ENCODE peak calls at places on chromosome 1, in four cellular contexts. One of them, this sample, is unnamed.

GRCh38 chr1:168719306-168720111 is 9.5 kb downstream of the DPT start:
- DNase-seq in AG04450: no peak
- DNase-seq in ascending aorta: no peak
- DNase-seq in K562: no peak
- DNase-seq in this sample: no peak

GRCh38 chr1:38217316-38217715 is 170.7 kb upstream of the POU3F1 start:
- DNase-seq in AG04450: no peak
- DNase-seq in ascending aorta: no peak
- DNase-seq in K562: no peak
- DNase-seq in this sample: no peak

GRCh38 chr1:30088594-30089556 is 634.5 kb downstream of the MATN1 start:
- DNase-seq in AG04450: no peak
- DNase-seq in ascending aorta: no peak
- DNase-seq in K562: peak
- DNase-seq in this sample: no peak

GRCh38 chr1:6625579-6626149 is 996 bp downstream of the THAP3 start:
- DNase-seq in AG04450: no peak
- DNase-seq in ascending aorta: no peak
- DNase-seq in K562: peak
- DNase-seq in this sample: no peak

GRCh38 chr1:9714257-9714718 is 62.8 kb downstream of the PIK3CD start:
- DNase-seq in AG04450: no peak
- DNase-seq in ascending aorta: no peak
- DNase-seq in K562: peak
- DNase-seq in this sample: no peak

GRCh38 chr1:33599516-33600115 is 127.2 kb downstream of the ZSCAN20 start:
- DNase-seq in AG04450: no peak
- DNase-seq in ascending aorta: no peak
- DNase-seq in K562: no peak
- DNase-seq in this sample: no peak

GRCh38 chr1:155272466-155273133 is 704 bp downstream of the CLK2 start:
- DNase-seq in AG04450: no peak
- DNase-seq in ascending aorta: no peak
- DNase-seq in K562: no peak
- DNase-seq in this sample: no peak

GRCh38 chr1:174273766-174274165 is 114.4 kb downstream of the RABGAP1L start:
- DNase-seq in AG04450: no peak
- DNase-seq in ascending aorta: no peak
- DNase-seq in K562: no peak
- DNase-seq in this sample: no peak

GRCh38 chr1:8941906-8942305 is 3.8 kb upstream of the CA6 start:
- DNase-seq in AG04450: peak
- DNase-seq in ascending aorta: no peak
- DNase-seq in K562: no peak
- DNase-seq in this sample: no peak

GRCh38 chr1:217471403-217471802 is 159.5 kb downstream of the GPATCH2 start:
- DNase-seq in AG04450: no peak
- DNase-seq in ascending aorta: no peak
- DNase-seq in K562: no peak
- DNase-seq in this sample: no peak

GRCh38 chr1:6033986-6034749 is 11.5 kb upstream of the KCNAB2 start:
- DNase-seq in AG04450: no peak
- DNase-seq in ascending aorta: no peak
- DNase-seq in K562: peak
- DNase-seq in this sample: peak

DNA sequence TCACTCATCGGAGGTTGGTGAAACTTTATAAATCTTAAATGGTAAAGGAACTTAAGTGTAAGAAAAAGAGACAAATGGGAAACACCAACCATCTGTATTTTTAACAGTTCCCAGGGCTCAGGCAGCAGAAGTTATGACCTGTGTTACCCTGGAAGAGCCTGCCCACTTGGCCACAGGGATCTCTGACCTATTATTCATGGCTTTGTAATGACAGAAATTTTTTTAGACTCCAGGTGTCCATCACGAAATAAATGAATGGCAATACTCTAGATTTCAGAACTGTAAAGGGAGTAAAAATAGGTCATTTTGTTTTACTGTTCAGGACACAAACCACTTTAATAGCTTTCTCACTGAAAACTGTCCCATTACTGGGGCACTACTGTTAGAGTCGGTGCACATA is 389.8 kb downstream of the VAV3 start:
- DNase-seq in AG04450: no peak
- DNase-seq in ascending aorta: no peak
- DNase-seq in K562: no peak
- DNase-seq in this sample: no peak
- H3K27ac ChIP-seq in AG04450: no peak
- H3K27ac ChIP-seq in ascending aorta: no peak
- H3K27ac ChIP-seq in K562: no peak
- H3K27ac ChIP-seq in this sample: no peak

GRCh38 chr1:3411806-3412205 is 42.7 kb upstream of the ARHGEF16 start:
- DNase-seq in AG04450: no peak
- DNase-seq in ascending aorta: no peak
- DNase-seq in K562: no peak
- DNase-seq in this sample: no peak

GRCh38 chr1:3408751-3409266 is 45.7 kb upstream of the ARHGEF16 start:
- DNase-seq in AG04450: no peak
- DNase-seq in ascending aorta: no peak
- DNase-seq in K562: no peak
- DNase-seq in this sample: no peak

GRCh38 chr1:3412376-3412775 is 42.1 kb upstream of the ARHGEF16 start:
- DNase-seq in AG04450: no peak
- DNase-seq in ascending aorta: no peak
- DNase-seq in K562: no peak
- DNase-seq in this sample: no peak

GRCh38 chr1:3409737-3410434 is 44.6 kb upstream of the ARHGEF16 start:
- DNase-seq in AG04450: no peak
- DNase-seq in ascending aorta: peak
- DNase-seq in K562: no peak
- DNase-seq in this sample: peak

GRCh38 chr1:3410435-3410915 is 44.0 kb upstream of the ARHGEF16 start:
- DNase-seq in AG04450: no peak
- DNase-seq in ascending aorta: no peak
- DNase-seq in K562: no peak
- DNase-seq in this sample: no peak
- TF ChIP-seq CTCF in AG04450: no peak
- TF ChIP-seq CTCF in ascending aorta: no peak
- TF ChIP-seq CTCF in K562: no peak
- TF ChIP-seq CTCF in this sample: no peak

GRCh38 chr1:170664828-170665617 is 1.1 kb downstream of the PRRX1 start:
- DNase-seq in AG04450: no peak
- DNase-seq in ascending aorta: peak
- DNase-seq in K562: no peak
- DNase-seq in this sample: peak
- H3K27ac ChIP-seq in AG04450: peak
- H3K27ac ChIP-seq in ascending aorta: peak
- H3K27ac ChIP-seq in K562: no peak
- H3K27ac ChIP-seq in this sample: peak

GRCh38 chr1:117396074-117396473 is 28.8 kb downstream of the MAN1A2 start:
- DNase-seq in AG04450: no peak
- DNase-seq in ascending aorta: no peak
- DNase-seq in K562: no peak
- DNase-seq in this sample: no peak

GRCh38 chr1:117403597-117403996 is 36.3 kb downstream of the MAN1A2 start:
- DNase-seq in AG04450: no peak
- DNase-seq in ascending aorta: no peak
- DNase-seq in K562: no peak
- DNase-seq in this sample: no peak

GRCh38 chr1:117401761-117402160 is 34.5 kb downstream of the MAN1A2 start:
- DNase-seq in AG04450: no peak
- DNase-seq in ascending aorta: no peak
- DNase-seq in K562: no peak
- DNase-seq in this sample: no peak

GRCh38 chr1:117396636-117397035 is 29.4 kb downstream of the MAN1A2 start:
- DNase-seq in AG04450: no peak
- DNase-seq in ascending aorta: no peak
- DNase-seq in K562: no peak
- DNase-seq in this sample: no peak

DNA sequence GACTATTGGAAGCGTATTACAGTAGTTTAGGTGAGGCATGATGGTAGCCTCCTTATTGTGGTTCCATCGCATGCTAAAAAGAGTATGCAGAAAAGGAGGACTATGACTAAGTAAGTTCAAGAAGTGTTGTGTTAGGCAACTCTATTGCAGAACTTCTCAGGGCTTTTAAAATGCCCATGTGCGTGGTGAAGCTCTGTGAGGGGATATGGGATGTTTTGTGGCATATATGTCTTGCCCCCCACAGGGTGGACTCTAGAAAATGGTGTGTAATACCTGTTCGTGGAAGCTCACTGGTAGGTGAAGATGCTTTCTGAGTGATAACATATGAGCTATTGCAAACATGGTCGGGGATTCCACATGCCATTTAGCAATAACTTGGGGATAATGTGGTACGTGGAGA is 31.7 kb downstream of the MAN1A2 start:
- DNase-seq in AG04450: no peak
- DNase-seq in ascending aorta: no peak
- DNase-seq in K562: no peak
- DNase-seq in this sample: no peak
- TF ChIP-seq CTCF in AG04450: no peak
- TF ChIP-seq CTCF in ascending aorta: no peak
- TF ChIP-seq CTCF in K562: no peak
- TF ChIP-seq CTCF in this sample: no peak

GRCh38 chr1:12448746-12449177 is 169.2 kb downstream of the DHRS3 start:
- DNase-seq in AG04450: no peak
- DNase-seq in ascending aorta: no peak
- DNase-seq in K562: peak
- DNase-seq in this sample: no peak

GRCh38 chr1:12450090-12450764 is 167.8 kb downstream of the DHRS3 start:
- DNase-seq in AG04450: no peak
- DNase-seq in ascending aorta: no peak
- DNase-seq in K562: no peak
- DNase-seq in this sample: peak

GRCh38 chr1:12451560-12451900 is 166.5 kb downstream of the DHRS3 start:
- DNase-seq in AG04450: no peak
- DNase-seq in ascending aorta: no peak
- DNase-seq in K562: no peak
- DNase-seq in this sample: no peak

GRCh38 chr1:12452262-12452661 is 165.7 kb downstream of the DHRS3 start:
- DNase-seq in AG04450: no peak
- DNase-seq in ascending aorta: no peak
- DNase-seq in K562: no peak
- DNase-seq in this sample: no peak

DNA sequence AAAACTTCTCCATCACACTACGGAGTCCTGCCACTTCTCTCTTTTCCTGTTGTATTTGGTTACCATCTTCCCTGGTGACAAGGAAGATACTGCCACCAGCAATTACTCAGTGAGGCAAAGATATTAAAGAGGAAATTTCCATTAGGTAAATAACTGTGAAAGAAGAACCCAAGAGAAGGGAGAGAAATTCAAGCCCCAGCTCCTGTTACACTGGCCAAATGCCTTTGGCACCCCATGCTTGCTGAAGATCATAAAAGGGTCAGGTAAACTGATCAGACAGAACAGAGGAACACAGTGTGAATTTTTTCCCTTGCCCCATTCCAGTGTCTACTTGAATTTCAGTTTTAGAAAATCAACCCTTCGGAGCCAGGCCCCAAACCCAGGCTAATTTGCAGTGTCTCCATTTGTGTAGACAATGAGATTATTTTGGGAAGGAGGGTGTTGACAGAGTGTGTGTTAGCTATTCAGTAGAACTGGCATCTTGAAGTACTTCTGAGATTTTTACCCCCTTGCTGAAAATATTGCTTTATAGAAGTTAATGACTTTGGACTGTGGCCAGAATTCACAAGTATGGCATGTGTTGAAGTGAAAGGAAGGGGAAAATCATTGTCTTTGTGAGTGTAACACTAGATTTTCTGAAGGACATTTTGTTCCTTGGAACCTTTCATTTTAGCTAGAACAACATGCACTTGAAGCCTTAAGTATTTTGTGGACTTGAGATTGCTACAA is 167.0 kb downstream of the DHRS3 start:
- DNase-seq in AG04450: no peak
- DNase-seq in ascending aorta: no peak
- DNase-seq in K562: no peak
- DNase-seq in this sample: no peak
- H3K27ac ChIP-seq in AG04450: no peak
- H3K27ac ChIP-seq in ascending aorta: peak
- H3K27ac ChIP-seq in K562: peak
- H3K27ac ChIP-seq in this sample: peak

GRCh38 chr1:181023265-181024057 is 791 bp upstream of the STX6 start:
- DNase-seq in AG04450: no peak
- DNase-seq in ascending aorta: no peak
- DNase-seq in K562: no peak
- DNase-seq in this sample: no peak

GRCh38 chr1:181016563-181016962 is 6.1 kb downstream of the STX6 start:
- DNase-seq in AG04450: no peak
- DNase-seq in ascending aorta: no peak
- DNase-seq in K562: no peak
- DNase-seq in this sample: no peak

GRCh38 chr1:181021155-181021554 is 1.5 kb downstream of the STX6 start:
- DNase-seq in AG04450: no peak
- DNase-seq in ascending aorta: no peak
- DNase-seq in K562: no peak
- DNase-seq in this sample: no peak

GRCh38 chr1:181018901-181019681 is 3.6 kb downstream of the STX6 start:
- DNase-seq in AG04450: no peak
- DNase-seq in ascending aorta: no peak
- DNase-seq in K562: no peak
- DNase-seq in this sample: no peak

GRCh38 chr1:181021811-181022434 is 747 bp downstream of the STX6 start:
- DNase-seq in AG04450: peak
- DNase-seq in ascending aorta: peak
- DNase-seq in K562: peak
- DNase-seq in this sample: peak
- TF ChIP-seq CTCF in AG04450: no peak
- TF ChIP-seq CTCF in ascending aorta: no peak
- TF ChIP-seq CTCF in K562: no peak
- TF ChIP-seq CTCF in this sample: no peak

DNA sequence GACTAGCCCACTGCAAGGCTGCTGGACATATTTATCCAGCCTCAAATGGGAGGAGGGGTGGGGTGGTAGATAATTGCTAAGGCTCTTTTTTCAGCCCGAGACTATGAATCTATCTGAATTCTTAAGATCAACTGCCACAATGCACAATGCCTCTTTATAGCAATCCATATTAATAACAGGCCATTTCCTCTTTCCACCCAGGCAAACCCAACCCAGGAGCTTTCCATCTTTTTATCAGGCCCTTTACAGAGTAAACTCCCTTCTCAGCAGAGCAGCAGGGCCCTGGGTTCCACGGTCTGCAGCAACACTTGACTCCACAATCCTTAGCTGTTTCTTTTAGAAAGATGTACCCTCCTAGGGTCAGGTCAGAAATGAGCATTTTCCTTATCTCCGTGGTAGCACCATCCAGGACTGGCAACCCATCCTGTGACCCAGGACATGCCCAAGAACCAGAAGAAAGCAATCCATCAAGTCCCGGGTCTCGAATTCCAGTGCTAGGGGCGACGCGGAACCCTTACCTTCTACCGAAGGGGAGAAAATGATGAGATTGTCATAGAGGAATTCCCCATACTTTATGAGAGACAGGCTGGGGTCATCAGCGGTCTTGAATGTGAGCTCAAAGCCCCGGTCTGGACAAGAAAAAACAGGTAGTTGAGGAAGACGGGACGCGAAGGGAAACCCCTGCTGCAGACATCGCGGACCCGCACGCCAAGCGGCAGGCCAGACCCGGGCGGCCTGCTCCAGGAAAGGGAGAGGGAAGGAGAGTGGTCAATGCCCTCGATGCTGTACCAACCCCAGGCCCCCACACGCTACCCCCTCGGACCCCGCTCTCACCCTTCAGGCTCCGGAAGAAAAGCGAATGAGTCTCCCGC is 570 bp downstream of the DDOST start:
- DNase-seq in AG04450: no peak
- DNase-seq in ascending aorta: no peak
- DNase-seq in K562: peak
- DNase-seq in this sample: no peak
- H3K27ac ChIP-seq in AG04450: no peak
- H3K27ac ChIP-seq in ascending aorta: peak
- H3K27ac ChIP-seq in K562: peak
- H3K27ac ChIP-seq in this sample: peak